ENCODE peak calls at places on chromosomes 11 and 22, in eight cellular contexts. Y is brain microvascular endothelial cell; N is A673; V is stomach; P is lung; R is heart left ventricle; X is CD4-positive, alpha-beta T cell; A is suprapubic skin. G is an unnamed sample.

GRCh38 chr11:45079075-45079444 is 67.4 kb upstream of the PRDM11 start:
- DNase-seq in Y (no peak), N (peak), V (no peak), P (no peak), R (no peak), X (no peak), A (no peak), G (no peak)

GRCh38 chr11:118911880-118912741 is 13.6 kb downstream of the BCL9L start:
- DNase-seq in Y (peak), N (peak), V (no peak), P (peak), R (peak), X (peak), A (no peak), G (peak)

GRCh38 chr11:94544582-94544831 is 786 bp downstream of the FUT4 start:
- DNase-seq in Y (no peak), N (no peak), V (no peak), P (no peak), R (no peak), X (no peak), A (no peak), G (no peak)

GRCh38 chr11:75308986-75309385 is 42.5 kb downstream of the ARRB1 start:
- DNase-seq in Y (no peak), N (no peak), V (no peak), P (no peak), R (no peak), X (no peak), A (no peak), G (no peak)

GRCh38 chr11:118892515-118892914 is 8.8 kb downstream of the CXCR5 start:
- DNase-seq in Y (no peak), N (no peak), V (no peak), P (no peak), R (no peak), X (peak), A (no peak), G (peak)

GRCh38 chr11:126139541-126140091 is 71.8 kb downstream of the RPUSD4 start:
- DNase-seq in Y (no peak), N (peak), V (no peak), P (no peak), R (peak), X (no peak), A (no peak), G (no peak)

GRCh38 chr22:36467946-36468345 is 13.5 kb downstream of the TXN2 start:
- DNase-seq in Y (peak), N (no peak), V (no peak), P (no peak), R (peak), X (no peak), A (no peak), G (no peak)

GRCh38 chr22:50548046-50548912 is 2.6 kb downstream of the KLHDC7B start:
- DNase-seq in Y (no peak), N (no peak), V (no peak), P (no peak), R (no peak), X (peak), A (peak), G (peak)

GRCh38 chr11:73524774-73525173 is 73.1 kb downstream of the FAM168A start:
- DNase-seq in Y (no peak), N (no peak), V (no peak), P (no peak), R (no peak), X (no peak), A (no peak), G (no peak)

GRCh38 chr11:26842883-26843282 is 121.0 kb upstream of the SLC5A12 start:
- DNase-seq in Y (no peak), N (no peak), V (no peak), P (no peak), R (no peak), X (no peak), A (no peak), G (no peak)

GRCh38 chr11:26839911-26840705 is 118.2 kb upstream of the SLC5A12 start:
- DNase-seq in Y (no peak), N (no peak), V (no peak), P (no peak), R (no peak), X (no peak), A (no peak), G (no peak)

GRCh38 chr11:26843539-26843938 is 121.7 kb upstream of the SLC5A12 start:
- DNase-seq in Y (no peak), N (no peak), V (no peak), P (no peak), R (no peak), X (no peak), A (no peak), G (no peak)

GRCh38 chr11:26842458-26842841 is 120.6 kb upstream of the SLC5A12 start:
- DNase-seq in Y (no peak), N (peak), V (no peak), P (no peak), R (no peak), X (no peak), A (no peak), G (no peak)

DNA sequence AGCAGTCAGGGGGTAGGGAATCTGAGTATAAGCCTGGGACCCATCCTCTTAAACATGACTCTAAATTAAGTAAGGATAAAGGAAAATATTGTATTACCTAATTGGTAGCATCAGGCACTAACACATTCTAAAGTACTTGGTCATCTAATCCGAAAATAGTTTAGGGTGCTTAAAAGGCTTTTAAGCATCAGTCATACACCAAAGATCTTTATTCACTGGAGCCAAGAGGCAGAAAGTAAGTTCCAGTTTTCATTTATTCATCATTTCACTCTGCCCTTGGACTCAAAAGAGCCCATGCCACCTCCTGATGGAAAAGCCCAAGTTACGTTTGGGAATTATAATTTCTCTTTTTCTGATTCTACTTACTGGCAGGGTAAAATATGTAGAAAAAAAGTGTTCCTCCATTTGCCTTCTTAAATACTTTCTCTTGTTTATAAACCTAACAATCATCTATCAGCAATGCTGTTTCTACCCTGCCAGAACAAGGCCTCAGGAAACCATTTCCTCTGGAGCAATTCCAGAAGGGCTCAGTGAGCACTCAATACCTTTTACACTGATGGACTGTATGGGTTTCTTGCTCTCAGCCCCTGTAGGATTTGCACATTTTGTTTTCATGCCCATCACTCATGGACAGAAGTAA is 120.1 kb upstream of the SLC5A12 start:
- DNase-seq in Y (peak), N (no peak), V (no peak), P (no peak), R (no peak), X (no peak), A (no peak), G (no peak)
- H3K27ac ChIP-seq in Y (peak), N (no peak), V (peak), P (no peak), R (peak), X (no peak), A (peak), G (no peak)

GRCh38 chr11:130403967-130404366 is 24.4 kb downstream of the ADAMTS8 start:
- DNase-seq in Y (no peak), N (peak), V (no peak), P (no peak), R (no peak), X (no peak), A (no peak), G (no peak)
- H3K27ac ChIP-seq in Y (no peak), N (no peak), V (peak), P (peak), R (peak), X (no peak), A (peak), G (no peak)

DNA sequence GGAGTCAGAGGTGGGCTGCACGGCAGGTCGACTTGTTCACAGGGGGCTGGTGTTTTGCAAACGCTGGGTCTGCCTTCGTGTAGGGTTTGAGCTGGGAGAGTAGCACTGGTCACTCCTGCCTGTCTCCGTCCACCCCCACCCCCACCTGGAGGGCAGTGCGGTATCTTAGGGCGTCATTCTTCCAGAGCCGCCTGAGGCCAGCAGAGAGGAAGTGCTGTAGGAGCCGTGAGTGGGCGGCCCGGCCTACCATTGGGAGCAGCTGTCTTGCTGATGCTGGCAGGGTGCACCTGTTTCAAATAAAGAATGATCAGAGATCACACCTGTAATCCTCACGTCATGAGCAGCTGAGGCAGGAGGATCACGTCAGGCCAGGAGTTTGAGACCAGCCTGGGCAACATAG is 122.5 kb downstream of the IGLL1 start:
- DNase-seq in Y (no peak), N (no peak), V (no peak), P (no peak), R (no peak), X (no peak), A (no peak), G (no peak)
- H3K27ac ChIP-seq in Y (no peak), N (no peak), V (no peak), P (no peak), R (no peak), X (no peak), A (no peak), G (no peak)

DNA sequence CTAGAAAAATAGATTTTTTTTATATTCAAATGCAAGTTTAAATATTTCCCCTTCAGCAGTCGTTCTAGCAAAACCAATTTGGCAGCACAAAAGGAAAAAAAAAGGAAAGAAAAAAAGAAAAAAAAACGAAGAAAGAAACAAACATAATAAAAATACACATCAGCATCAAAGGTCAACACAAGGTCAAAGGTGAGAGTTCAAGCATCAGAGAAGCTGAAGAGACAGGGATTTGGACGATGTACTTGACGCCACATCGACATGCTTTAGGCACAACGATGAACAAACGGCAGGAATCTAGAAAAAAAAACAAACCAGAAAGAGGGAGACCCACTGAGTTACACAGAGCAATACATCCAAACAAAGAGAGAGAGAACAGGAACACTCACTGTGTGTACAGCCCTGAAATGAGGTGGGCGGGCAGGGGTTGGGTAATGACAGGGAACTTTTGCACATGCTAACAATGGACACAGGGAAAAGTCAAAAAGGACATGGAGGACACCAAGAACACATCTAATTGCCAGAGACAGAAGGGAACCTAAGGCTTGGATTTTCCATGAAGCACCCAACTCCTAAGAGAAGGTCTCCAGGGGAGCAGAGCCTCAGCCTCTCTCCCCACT is 19.8 kb upstream of the RAPSN start:
- DNase-seq in Y (no peak), N (no peak), V (no peak), P (no peak), R (no peak), X (no peak), A (no peak), G (no peak)
- H3K27ac ChIP-seq in Y (no peak), N (peak), V (no peak), P (no peak), R (no peak), X (no peak), A (no peak), G (no peak)

DNA sequence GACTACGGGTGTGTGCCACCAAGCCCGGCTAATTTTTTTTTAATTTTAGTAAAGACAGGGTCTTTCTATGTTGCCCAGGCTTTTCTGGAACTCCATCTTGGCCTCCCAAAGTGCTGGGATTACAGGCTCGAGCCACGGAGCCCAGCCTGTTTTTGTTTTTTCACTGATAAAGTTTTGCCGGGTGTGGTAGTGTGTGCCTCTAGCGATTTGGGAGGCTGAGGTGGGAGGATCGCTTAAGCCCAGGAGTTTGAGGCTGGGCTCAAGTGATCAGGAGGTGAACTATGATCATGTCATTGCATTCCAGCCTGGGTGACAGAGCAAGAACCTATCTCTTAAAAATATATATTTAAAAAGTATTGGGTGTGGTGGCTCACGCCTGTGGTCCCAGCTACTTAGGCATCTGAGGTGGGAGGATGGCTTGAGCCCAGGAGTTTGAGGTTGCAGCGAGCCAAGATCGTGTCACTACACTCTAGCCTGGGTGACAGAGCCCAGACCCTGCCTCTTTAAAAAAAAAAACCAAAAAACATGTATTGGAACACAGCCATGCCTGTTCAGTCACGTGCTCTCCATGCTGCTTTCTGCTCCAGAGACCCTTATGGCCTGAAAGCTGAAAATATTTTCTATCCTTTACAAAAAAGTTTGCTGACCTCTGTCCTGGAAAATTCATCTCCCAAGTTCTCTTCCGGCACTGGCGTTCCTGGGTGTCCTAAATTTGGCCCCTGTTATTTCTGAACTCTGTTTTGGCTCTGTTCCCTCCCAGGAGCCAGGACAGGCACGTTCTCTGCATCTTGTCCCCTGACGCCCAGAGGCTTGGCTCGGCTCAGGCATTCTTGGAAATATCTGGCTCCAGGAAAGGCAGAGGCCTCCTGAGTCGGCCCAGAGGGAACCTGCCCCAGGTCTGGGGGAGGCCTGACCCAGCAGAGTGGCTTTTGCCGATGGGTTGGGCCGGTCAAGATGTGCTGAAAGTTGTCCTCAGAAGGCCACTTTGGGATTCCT is 61.4 kb upstream of the PPP6R3 start:
- DNase-seq in Y (no peak), N (no peak), V (peak), P (no peak), R (peak), X (no peak), A (no peak), G (no peak)
- H3K27ac ChIP-seq in Y (no peak), N (peak), V (peak), P (peak), R (peak), X (no peak), A (no peak), G (no peak)

G was measured in CD8-positive, alpha-beta memory T cell.